ENCODE peak calls at places on chromosome X, in six cellular contexts. P is Calu3, L is MM.1S, T is G401, Z is endothelial cell, N is K562. Q is an unnamed sample.

GRCh38 chrX:66872771-66873170 is 233.9 kb upstream of the EDA2R start:
- DNase-seq in Z (no peak), T (no peak), P (no peak), L (no peak), N (no peak), Q (no peak)

GRCh38 chrX:8042304-8042703 is 115.1 kb upstream of the PNPLA4 start:
- DNase-seq in N (peak), P (no peak), Z (no peak), T (no peak), L (no peak), Q (no peak)

GRCh38 chrX:18937173-18937572 is 46.7 kb downstream of the PHKA2 start:
- DNase-seq in P (no peak), Z (no peak), N (no peak), L (no peak), T (no peak), Q (no peak)

GRCh38 chrX:28552882-28553829 is 34.1 kb upstream of the IL1RAPL1 start:
- DNase-seq in P (no peak), N (no peak), T (no peak), Z (no peak), L (no peak), Q (no peak)

GRCh38 chrX:129777218-129777768 is 2.5 kb upstream of the SASH3 start:
- DNase-seq in L (peak), Z (no peak), P (peak), T (no peak), N (no peak), Q (peak)

GRCh38 chrX:145405012-145405411 is 157.7 kb downstream of the SPANXN1 start:
- DNase-seq in T (peak), N (peak), Z (peak), L (peak), P (peak), Q (peak)

GRCh38 chrX:148682206-148682605 is 181.8 kb downstream of the AFF2 start:
- DNase-seq in T (peak), L (no peak), P (no peak), N (no peak), Z (no peak), Q (no peak)

GRCh38 chrX:989959-990510 is 222.4 kb downstream of the CRLF2 start:
- DNase-seq in P (no peak), N (peak), Z (no peak), T (peak), L (peak), Q (peak)

GRCh38 chrX:85327060-85327333 is 52.5 kb downstream of the POF1B start:
- DNase-seq in T (no peak), L (no peak), N (no peak), P (no peak), Z (no peak), Q (no peak)

GRCh38 chrX:71489540-71489939 is 43.4 kb upstream of the OGT start:
- DNase-seq in P (no peak), Z (no peak), T (no peak), L (no peak), N (no peak), Q (no peak)

GRCh38 chrX:41005445-41005992 is 79.7 kb upstream of the USP9X start:
- DNase-seq in Z (no peak), L (no peak), N (no peak), T (no peak), P (no peak), Q (peak)

GRCh38 chrX:129613596-129613995 is 41.2 kb downstream of the APLN start:
- DNase-seq in N (no peak), P (no peak), L (no peak), Z (no peak), T (no peak), Q (no peak)

GRCh38 chrX:119168104-119168503 is 40.5 kb upstream of the KIAA1210 start:
- DNase-seq in L (no peak), N (no peak), Z (no peak), P (no peak), T (no peak), Q (no peak)

GRCh38 chrX:107577933-107578332 is 50.4 kb upstream of the PRPS1 start:
- DNase-seq in L (no peak), P (no peak), Z (no peak), T (no peak), N (peak), Q (peak)